ENCODE peak calls at places on chromosomes 3 and 15, in eight cellular contexts. D is IMR-90, Z is A549, J is progenitor cell of endocrine pancreas, N is GM06990, T is WTC11, C is A673, X is heart left ventricle. E is an unnamed sample.

GRCh38 chr3:34140606-34141005 is 342.2 kb downstream of the PDCD6IP start:
- DNase-seq in D (no peak), Z (no peak), J (no peak), N (no peak), T (no peak), C (peak), X (no peak), E (no peak)

GRCh38 chr3:178714971-178715832 is 179.0 kb downstream of the KCNMB2 start:
- DNase-seq in D (no peak), Z (no peak), J (no peak), N (no peak), T (no peak), C (no peak), X (no peak), E (no peak)

GRCh38 chr15:101499863-101500713 is 10.6 kb upstream of the PCSK6 start:
- DNase-seq in D (no peak), Z (no peak), J (no peak), N (peak), T (no peak), C (no peak), X (peak), E (peak)

GRCh38 chr3:195160257-195160898 is 110.6 kb downstream of the XXYLT1 start:
- DNase-seq in D (peak), Z (no peak), J (no peak), N (no peak), T (no peak), C (no peak), X (no peak), E (no peak)

GRCh38 chr15:22873204-22873701 is 34.8 kb downstream of the NIPA2 start:
- DNase-seq in D (peak), Z (no peak), J (no peak), N (no peak), T (peak), C (peak), X (no peak), E (no peak)

GRCh38 chr15:56040081-56041035 is 46.9 kb upstream of the NEDD4 start:
- DNase-seq in D (peak), Z (peak), J (no peak), N (no peak), T (no peak), C (peak), X (no peak), E (no peak)

GRCh38 chr15:74214324-74215021 is 11.9 kb upstream of the STRA6 start:
- DNase-seq in D (no peak), Z (no peak), J (no peak), N (no peak), T (no peak), C (no peak), X (no peak), E (no peak)

GRCh38 chr15:49212897-49213296 is 42.9 kb downstream of the GALK2 start:
- DNase-seq in D (no peak), Z (no peak), J (no peak), N (no peak), T (no peak), C (no peak), X (no peak), E (no peak)

GRCh38 chr15:50257924-50258323 is 7.6 kb downstream of the HDC start:
- DNase-seq in D (peak), Z (no peak), J (no peak), N (no peak), T (no peak), C (peak), X (no peak), E (no peak)

GRCh38 chr3:196280689-196281463 is 6.7 kb downstream of the PCYT1A start:
- DNase-seq in D (no peak), Z (no peak), J (no peak), N (peak), T (no peak), C (no peak), X (no peak), E (peak)

GRCh38 chr3:29183346-29184087 is 97.4 kb upstream of the RBMS3 start:
- DNase-seq in D (peak), Z (no peak), J (no peak), N (peak), T (no peak), C (peak), X (no peak), E (no peak)

GRCh38 chr15:45919806-45920205 is 285.0 kb downstream of the SQOR start:
- DNase-seq in D (peak), Z (peak), J (no peak), N (no peak), T (no peak), C (peak), X (no peak), E (no peak)

GRCh38 chr3:187777331-187778046 is 32.2 kb upstream of the BCL6 start:
- DNase-seq in D (peak), Z (no peak), J (no peak), N (peak), T (no peak), C (peak), X (no peak), E (no peak)

GRCh38 chr3:147521646-147522045 is 112.5 kb downstream of the ZIC1 start:
- DNase-seq in D (peak), Z (no peak), J (no peak), N (no peak), T (no peak), C (no peak), X (no peak), E (no peak)

GRCh38 chr3:111747490-111747889 is 111.6 kb upstream of the PHLDB2 start:
- DNase-seq in D (peak), Z (no peak), J (no peak), N (no peak), T (no peak), C (no peak), X (no peak), E (no peak)

GRCh38 chr15:96064351-96064756 is 266.1 kb upstream of the NR2F2 start:
- DNase-seq in D (peak), Z (no peak), J (no peak), N (no peak), T (no peak), C (peak), X (no peak), E (no peak)

GRCh38 chr15:75069301-75069925 is 46.0 kb downstream of the PPCDC start:
- DNase-seq in D (no peak), Z (no peak), J (no peak), N (peak), T (no peak), C (no peak), X (no peak), E (peak)

GRCh38 chr15:74402873-74403589 is 30.7 kb downstream of the SEMA7A start:
- DNase-seq in D (no peak), Z (no peak), J (no peak), N (peak), T (no peak), C (no peak), X (no peak), E (peak)

GRCh38 chr15:55897560-55898336 is 95.7 kb downstream of the NEDD4 start:
- DNase-seq in D (peak), Z (peak), J (peak), N (no peak), T (peak), C (peak), X (no peak), E (peak)

GRCh38 chr15:58048261-58048660 is 17.2 kb downstream of the ALDH1A2 start:
- DNase-seq in D (no peak), Z (no peak), J (no peak), N (no peak), T (no peak), C (no peak), X (no peak), E (no peak)

GRCh38 chr3:37785718-37786117 is 76.0 kb upstream of the CTDSPL start:
- DNase-seq in D (no peak), Z (no peak), J (no peak), N (no peak), T (no peak), C (no peak), X (no peak), E (no peak)

GRCh38 chr3:114550155-114550554 is 256.3 kb downstream of the TIGIT start:
- DNase-seq in D (peak), Z (no peak), J (no peak), N (no peak), T (no peak), C (no peak), X (no peak), E (no peak)

GRCh38 chr15:38560456-38560926 is 4.1 kb downstream of the RASGRP1 start:
- DNase-seq in D (no peak), Z (no peak), J (no peak), N (peak), T (no peak), C (no peak), X (no peak), E (peak)

GRCh38 chr15:79897380-79897678 is 515 bp upstream of the MTHFS start:
- DNase-seq in D (no peak), Z (no peak), J (no peak), N (no peak), T (no peak), C (no peak), X (no peak), E (no peak)

GRCh38 chr3:66609660-66610547 is 109.1 kb upstream of the LRIG1 start:
- DNase-seq in D (peak), Z (no peak), J (no peak), N (no peak), T (peak), C (peak), X (no peak), E (no peak)

GRCh38 chr3:157354722-157355121 is 81.9 kb upstream of the PTX3 start:
- DNase-seq in D (peak), Z (no peak), J (no peak), N (no peak), T (peak), C (peak), X (no peak), E (peak)

GRCh38 chr3:52483577-52484495 is 11.3 kb upstream of the STAB1 start:
- DNase-seq in D (peak), Z (no peak), J (no peak), N (no peak), T (no peak), C (no peak), X (peak), E (no peak)

GRCh38 chr3:181264491-181264890 is 275.0 kb upstream of the DNAJC19 start:
- DNase-seq in D (no peak), Z (no peak), J (no peak), N (no peak), T (no peak), C (no peak), X (no peak), E (no peak)

GRCh38 chr3:195876297-195877031 is 31.9 kb downstream of the TNK2 start:
- DNase-seq in D (no peak), Z (peak), J (no peak), N (no peak), T (no peak), C (no peak), X (peak), E (no peak)

GRCh38 chr3:153749070-153749610 is 372.1 kb upstream of the ARHGEF26 start:
- DNase-seq in D (no peak), Z (no peak), J (no peak), N (no peak), T (no peak), C (no peak), X (no peak), E (no peak)

GRCh38 chr3:125512135-125512920 is 7.7 kb downstream of the SNX4 start:
- DNase-seq in D (peak), Z (no peak), J (no peak), N (peak), T (no peak), C (peak), X (no peak), E (peak)

GRCh38 chr15:31473384-31474058 is 146.9 kb downstream of the KLF13 start:
- DNase-seq in D (no peak), Z (no peak), J (no peak), N (no peak), T (no peak), C (no peak), X (no peak), E (no peak)

GRCh38 chr3:172415323-172415722 is 32.9 kb downstream of the GHSR start:
- DNase-seq in D (no peak), Z (no peak), J (no peak), N (no peak), T (no peak), C (no peak), X (no peak), E (no peak)

GRCh38 chr15:29124581-29125381 is 144.8 kb downstream of the NSMCE3 start:
- DNase-seq in D (peak), Z (no peak), J (no peak), N (no peak), T (no peak), C (no peak), X (peak), E (no peak)

GRCh38 chr3:40528426-40528825 is 3.7 kb downstream of the ZNF621 start:
- DNase-seq in D (no peak), Z (no peak), J (no peak), N (no peak), T (no peak), C (no peak), X (no peak), E (no peak)

GRCh38 chr15:65841121-65841930 is 28.0 kb upstream of the RAB11A start:
- DNase-seq in D (peak), Z (no peak), J (no peak), N (no peak), T (no peak), C (peak), X (no peak), E (no peak)

GRCh38 chr3:17639257-17639656 is 103.2 kb downstream of the TBC1D5 start:
- DNase-seq in D (peak), Z (no peak), J (no peak), N (no peak), T (no peak), C (no peak), X (no peak), E (no peak)

GRCh38 chr15:34359416-34359815 is 7.6 kb downstream of the LPCAT4 start:
- DNase-seq in D (no peak), Z (no peak), J (no peak), N (no peak), T (no peak), C (no peak), X (no peak), E (no peak)

GRCh38 chr3:180382781-180383180 is 219.2 kb upstream of the TTC14 start:
- DNase-seq in D (no peak), Z (no peak), J (no peak), N (no peak), T (no peak), C (no peak), X (no peak), E (no peak)

GRCh38 chr3:24508423-24508839 is 13.8 kb upstream of the THRB start:
- DNase-seq in D (no peak), Z (no peak), J (no peak), N (no peak), T (no peak), C (no peak), X (no peak), E (no peak)

DNA sequence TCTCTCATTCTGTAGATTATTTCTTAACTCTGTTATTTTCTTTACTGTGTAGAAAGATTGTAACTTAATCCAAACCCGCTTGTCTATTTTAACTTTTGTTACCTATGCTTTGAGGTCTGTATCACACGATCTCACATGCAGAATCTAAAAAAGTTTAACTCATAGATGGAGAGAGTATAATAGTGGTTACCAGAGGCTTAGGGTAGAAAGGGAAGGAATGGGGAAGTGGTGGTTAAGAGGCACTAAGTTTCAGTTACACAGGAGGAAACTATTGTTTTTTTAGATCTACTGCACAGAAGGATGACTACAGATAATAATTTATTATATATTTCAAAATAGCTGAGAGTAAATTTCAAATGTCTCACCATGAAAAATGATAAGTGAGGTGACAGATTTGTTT is 515.2 kb downstream of the RSL24D1 start:
- DNase-seq in D (no peak), Z (no peak), J (no peak), N (no peak), T (no peak), C (no peak), X (no peak), E (no peak)
- TF ChIP-seq CTCF in D (no peak), Z (no peak), J (no peak), N (no peak), T (no peak), C (no peak), X (no peak), E (no peak)

GRCh38 chr3:12578742-12579141 is 21.9 kb downstream of the MKRN2 start:
- DNase-seq in D (no peak), Z (no peak), J (no peak), N (no peak), T (no peak), C (no peak), X (no peak), E (no peak)
- TF ChIP-seq CTCF in D (peak), Z (peak), J (peak), N (peak), T (no peak), C (peak), X (no peak), E (no peak)

GRCh38 chr3:46848271-46849097 is 14.8 kb downstream of the MYL3 start:
- DNase-seq in D (peak), Z (no peak), J (no peak), N (no peak), T (peak), C (peak), X (peak), E (no peak)
- TF ChIP-seq CTCF in D (peak), Z (no peak), J (peak), N (peak), T (peak), C (peak), X (peak), E (peak)

DNA sequence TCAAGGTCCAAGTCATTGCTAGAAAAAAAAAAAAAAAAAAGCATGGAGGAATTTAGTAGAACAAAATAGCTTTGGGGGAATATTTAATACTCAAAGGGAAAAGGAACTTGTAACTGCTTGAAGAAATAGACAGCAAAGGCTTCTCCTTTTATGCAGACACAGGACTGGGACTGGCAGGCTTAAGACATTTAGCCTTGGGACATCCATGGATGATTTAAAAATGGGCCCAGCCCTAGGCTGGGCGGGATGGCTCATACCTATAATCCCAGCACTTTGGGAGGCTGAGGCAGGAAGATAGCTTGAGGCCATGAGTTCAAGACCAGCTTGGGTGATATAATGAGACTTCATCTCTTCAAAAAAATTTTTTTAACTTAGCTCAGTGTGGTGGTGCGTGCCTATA is 19.8 kb downstream of the RPSA start:
- DNase-seq in D (no peak), Z (no peak), J (no peak), N (no peak), T (no peak), C (no peak), X (no peak), E (no peak)
- TF ChIP-seq CTCF in D (no peak), Z (no peak), J (no peak), N (no peak), T (no peak), C (no peak), X (no peak), E (no peak)

DNA sequence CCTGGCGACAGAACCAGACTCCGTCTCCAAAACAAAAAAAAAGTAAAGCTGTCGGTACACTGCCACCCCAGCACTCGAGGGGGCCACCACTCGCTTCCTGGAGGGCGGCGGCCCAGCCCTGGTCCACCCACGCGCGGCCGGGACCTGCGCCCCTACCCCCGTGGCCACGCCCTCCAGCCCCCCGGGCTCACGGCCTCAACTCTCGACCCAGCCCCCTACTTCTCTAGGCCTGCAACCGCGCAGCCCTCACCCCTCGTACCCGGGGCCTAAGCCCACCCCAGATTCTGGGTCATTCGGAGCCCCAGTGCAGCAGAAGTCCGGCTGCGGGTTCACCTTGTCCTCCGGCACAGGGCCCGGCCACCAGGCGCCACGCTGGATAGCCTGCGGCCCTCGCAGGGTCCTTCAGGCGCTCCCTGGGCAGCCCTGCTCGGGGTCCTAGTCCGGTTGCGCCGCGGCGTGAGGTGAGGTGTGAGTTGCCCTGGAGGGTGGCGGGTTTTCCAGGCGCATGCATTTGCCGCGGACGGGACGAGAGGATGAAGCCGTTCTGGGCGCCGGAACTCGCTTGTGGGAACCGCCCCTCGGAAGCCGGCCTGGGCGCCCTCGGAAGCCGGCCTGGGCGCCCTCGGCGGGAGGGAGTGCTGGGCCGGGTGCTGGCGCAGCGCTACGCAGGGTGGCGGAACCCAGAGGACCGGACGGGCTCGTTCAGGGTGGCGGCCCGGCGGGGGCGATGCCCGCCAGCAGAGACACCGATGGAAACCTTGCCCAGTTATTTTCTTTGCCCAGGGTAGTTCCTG is 32.2 kb downstream of the SPINK8 start:
- DNase-seq in D (peak), Z (peak), J (peak), N (peak), T (peak), C (peak), X (peak), E (peak)
- TF ChIP-seq CTCF in D (no peak), Z (no peak), J (no peak), N (no peak), T (no peak), C (no peak), X (no peak), E (no peak)

GRCh38 chr3:184248454-184249411 is at the start of gene ALG3:
- DNase-seq in D (peak), Z (peak), J (peak), N (peak), T (peak), C (peak), X (peak), E (peak)

GRCh38 chr3:184250167-184250828 is 826 bp downstream of the EEF1AKMT4 start:
- DNase-seq in D (peak), Z (peak), J (peak), N (peak), T (peak), C (peak), X (peak), E (peak)

GRCh38 chr3:184255291-184256039 is 5.9 kb downstream of the CAMK2N2 start:
- DNase-seq in D (no peak), Z (no peak), J (no peak), N (no peak), T (no peak), C (no peak), X (no peak), E (no peak)

GRCh38 chr3:184249412-184250166 is at the start of gene EEF1AKMT4:
- DNase-seq in D (peak), Z (peak), J (peak), N (peak), T (peak), C (peak), X (peak), E (peak)
- TF ChIP-seq CTCF in D (peak), Z (peak), J (peak), N (peak), T (no peak), C (no peak), X (peak), E (peak)